ENCODE peak calls at places on chromosomes 5 and 9, in six cellular contexts. One of them, this sample, is unnamed.

GRCh38 chr9:35852876-35853865 is 17.0 kb downstream of the OR13J1 start:
- DNase-seq in H1: peak; percentile 39
- DNase-seq in HCT116: no peak
- DNase-seq in K562: no peak
- DNase-seq in HepG2: no peak
- DNase-seq in GM12878: no peak
- DNase-seq in this sample: no peak

GRCh38 chr9:708182-708555 is 133.3 kb upstream of the DMRT1 start:
- DNase-seq in HCT116: no peak
- DNase-seq in K562: no peak
- DNase-seq in H1: no peak
- DNase-seq in GM12878: no peak
- DNase-seq in HepG2: no peak
- DNase-seq in this sample: no peak

GRCh38 chr9:130471411-130472183 is 26.8 kb downstream of the ASS1 start:
- DNase-seq in HepG2: no peak
- DNase-seq in H1: no peak
- DNase-seq in GM12878: no peak
- DNase-seq in HCT116: no peak
- DNase-seq in K562: no peak
- DNase-seq in this sample: no peak

GRCh38 chr5:52360985-52361384 is 426.7 kb upstream of the ITGA1 start:
- DNase-seq in HepG2: no peak
- DNase-seq in GM12878: no peak
- DNase-seq in H1: no peak
- DNase-seq in K562: no peak
- DNase-seq in HCT116: no peak
- DNase-seq in this sample: no peak

GRCh38 chr5:148559461-148559860 is 94.9 kb downstream of the HTR4 start:
- DNase-seq in H1: no peak
- DNase-seq in K562: no peak
- DNase-seq in HepG2: no peak
- DNase-seq in HCT116: no peak
- DNase-seq in GM12878: no peak
- DNase-seq in this sample: no peak

GRCh38 chr9:36142510-36143161 is 6.1 kb downstream of the GLIPR2 start:
- DNase-seq in K562: peak; percentile 83
- DNase-seq in H1: no peak
- DNase-seq in GM12878: no peak
- DNase-seq in HepG2: no peak
- DNase-seq in HCT116: no peak
- DNase-seq in this sample: no peak

GRCh38 chr9:38017149-38017884 is 51.7 kb downstream of the SHB start:
- DNase-seq in K562: no peak
- DNase-seq in HepG2: no peak
- DNase-seq in HCT116: no peak
- DNase-seq in GM12878: no peak
- DNase-seq in H1: peak; percentile 80
- DNase-seq in this sample: no peak

GRCh38 chr9:70760228-70760627 is 345.8 kb upstream of the KLF9 start:
- DNase-seq in K562: no peak
- DNase-seq in HCT116: no peak
- DNase-seq in HepG2: no peak
- DNase-seq in GM12878: no peak
- DNase-seq in H1: no peak
- DNase-seq in this sample: no peak

GRCh38 chr5:586751-587285 is 25.3 kb upstream of the CEP72 start:
- DNase-seq in K562: no peak
- DNase-seq in HCT116: no peak
- DNase-seq in GM12878: no peak
- DNase-seq in H1: no peak
- DNase-seq in HepG2: no peak
- DNase-seq in this sample: no peak

GRCh38 chr9:104856413-104856941 is 71.5 kb downstream of the ABCA1 start:
- DNase-seq in H1: no peak
- DNase-seq in HCT116: no peak
- DNase-seq in GM12878: no peak
- DNase-seq in K562: no peak
- DNase-seq in HepG2: peak; percentile 86
- DNase-seq in this sample: no peak

GRCh38 chr9:7370378-7370777 is 429.2 kb downstream of the DMAC1 start:
- DNase-seq in HCT116: no peak
- DNase-seq in H1: no peak
- DNase-seq in HepG2: peak; percentile 25
- DNase-seq in K562: no peak
- DNase-seq in GM12878: no peak
- DNase-seq in this sample: no peak

GRCh38 chr5:150641006-150641570 is 628 bp downstream of the SYNPO start:
- DNase-seq in HepG2: peak; percentile 15
- DNase-seq in GM12878: no peak
- DNase-seq in H1: no peak
- DNase-seq in HCT116: no peak
- DNase-seq in K562: no peak
- DNase-seq in this sample: no peak

GRCh38 chr9:127720031-127720864 is 4.4 kb downstream of the TTC16 start:
- DNase-seq in HCT116: no peak
- DNase-seq in HepG2: no peak
- DNase-seq in H1: no peak
- DNase-seq in GM12878: no peak
- DNase-seq in K562: no peak
- DNase-seq in this sample: no peak

GRCh38 chr9:21450733-21451394 is 10.6 kb downstream of the IFNA1 start:
- DNase-seq in HCT116: no peak
- DNase-seq in H1: no peak
- DNase-seq in K562: no peak
- DNase-seq in GM12878: no peak
- DNase-seq in HepG2: peak; percentile 10
- DNase-seq in this sample: no peak

GRCh38 chr5:179409806-179410205 is 64.5 kb upstream of the ADAMTS2 start:
- DNase-seq in GM12878: no peak
- DNase-seq in K562: peak; percentile 21
- DNase-seq in HepG2: no peak
- DNase-seq in HCT116: no peak
- DNase-seq in H1: peak; percentile 35
- DNase-seq in this sample: no peak

GRCh38 chr5:178790371-178790770 is 59.9 kb upstream of the ZNF354A start:
- DNase-seq in HCT116: no peak
- DNase-seq in H1: no peak
- DNase-seq in HepG2: peak; percentile 12
- DNase-seq in K562: no peak
- DNase-seq in GM12878: no peak
- DNase-seq in this sample: no peak

GRCh38 chr9:116450378-116451139 is 236.5 kb upstream of the TRIM32 start:
- DNase-seq in H1: no peak
- DNase-seq in HepG2: no peak
- DNase-seq in HCT116: no peak
- DNase-seq in GM12878: peak; percentile 51
- DNase-seq in K562: no peak
- DNase-seq in this sample: no peak

GRCh38 chr5:31581498-31582099 is 49.5 kb downstream of the C5orf22 start:
- DNase-seq in K562: no peak
- DNase-seq in HCT116: peak; percentile 22
- DNase-seq in H1: no peak
- DNase-seq in HepG2: peak; percentile 10
- DNase-seq in GM12878: no peak
- DNase-seq in this sample: peak; percentile 39

GRCh38 chr5:8247485-8247884 is 378.5 kb downstream of the MTRR start:
- DNase-seq in H1: no peak
- DNase-seq in HCT116: no peak
- DNase-seq in K562: no peak
- DNase-seq in HepG2: no peak
- DNase-seq in GM12878: no peak
- DNase-seq in this sample: no peak

GRCh38 chr5:134491841-134492442 is 33.5 kb upstream of the JADE2 start:
- DNase-seq in H1: no peak
- DNase-seq in K562: no peak
- DNase-seq in GM12878: no peak
- DNase-seq in HCT116: no peak
- DNase-seq in HepG2: no peak
- DNase-seq in this sample: no peak

GRCh38 chr5:128671861-128672414 is 133.9 kb upstream of the FBN2 start:
- DNase-seq in HCT116: no peak
- DNase-seq in HepG2: no peak
- DNase-seq in H1: no peak
- DNase-seq in K562: no peak
- DNase-seq in GM12878: no peak
- DNase-seq in this sample: no peak

GRCh38 chr5:68287976-68288755 is 72.6 kb downstream of the PIK3R1 start:
- DNase-seq in H1: peak; percentile 76
- DNase-seq in K562: peak; percentile 12
- DNase-seq in HepG2: peak; percentile 88
- DNase-seq in HCT116: no peak
- DNase-seq in GM12878: peak; percentile 77
- DNase-seq in this sample: no peak

GRCh38 chr5:174431504-174431903 is 292.9 kb upstream of the MSX2 start:
- DNase-seq in HepG2: no peak
- DNase-seq in GM12878: no peak
- DNase-seq in H1: no peak
- DNase-seq in HCT116: no peak
- DNase-seq in K562: no peak
- DNase-seq in this sample: no peak

GRCh38 chr9:26310294-26310693 is 582.3 kb downstream of the CAAP1 start:
- DNase-seq in GM12878: no peak
- DNase-seq in H1: no peak
- DNase-seq in K562: no peak
- DNase-seq in HepG2: no peak
- DNase-seq in HCT116: no peak
- DNase-seq in this sample: no peak

GRCh38 chr9:33159058-33159759 is 7.9 kb downstream of the B4GALT1 start:
- DNase-seq in H1: no peak
- DNase-seq in GM12878: no peak
- DNase-seq in HCT116: no peak
- DNase-seq in HepG2: no peak
- DNase-seq in K562: peak; percentile 54
- DNase-seq in this sample: no peak
- H3K9ac ChIP-seq in H1: no peak overlapping the region
- H3K9ac ChIP-seq in GM12878: peak overlapping the region; percentile 68
- H3K9ac ChIP-seq in HCT116: peak overlapping the region; percentile 63
- H3K9ac ChIP-seq in HepG2: no peak overlapping the region
- H3K9ac ChIP-seq in K562: no peak overlapping the region
- H3K9ac ChIP-seq in this sample: peak overlapping the region; percentile 8

GRCh38 chr9:129394920-129395279 is 216.8 kb upstream of the IER5L start:
- DNase-seq in K562: no peak
- DNase-seq in GM12878: no peak
- DNase-seq in HepG2: no peak
- DNase-seq in H1: no peak
- DNase-seq in HCT116: no peak
- DNase-seq in this sample: no peak
- H3K36me3 ChIP-seq in K562: no peaks in the 10 kb centered on the region
- H3K36me3 ChIP-seq in GM12878: no peaks in the 10 kb centered on the region
- H3K36me3 ChIP-seq in HepG2: no peaks in the 10 kb centered on the region
- H3K36me3 ChIP-seq in H1: no peaks in the 10 kb centered on the region
- H3K36me3 ChIP-seq in HCT116: no peaks in the 10 kb centered on the region
- H3K36me3 ChIP-seq in this sample: no peaks in the 10 kb centered on the region

GRCh38 chr9:134426436-134426835 is 100.2 kb downstream of the RXRA start:
- DNase-seq in K562: no peak
- DNase-seq in HepG2: no peak
- DNase-seq in GM12878: no peak
- DNase-seq in HCT116: no peak
- DNase-seq in H1: no peak
- DNase-seq in this sample: no peak

GRCh38 chr9:134425815-134426214 is 99.6 kb downstream of the RXRA start:
- DNase-seq in K562: no peak
- DNase-seq in HCT116: no peak
- DNase-seq in GM12878: no peak
- DNase-seq in HepG2: no peak
- DNase-seq in H1: no peak
- DNase-seq in this sample: no peak

GRCh38 chr9:134423757-134424156 is 97.5 kb downstream of the RXRA start:
- DNase-seq in HCT116: no peak
- DNase-seq in HepG2: no peak
- DNase-seq in GM12878: no peak
- DNase-seq in H1: no peak
- DNase-seq in K562: no peak
- DNase-seq in this sample: no peak

GRCh38 chr9:134424818-134425217 is 98.6 kb downstream of the RXRA start:
- DNase-seq in K562: no peak
- DNase-seq in HepG2: no peak
- DNase-seq in H1: no peak
- DNase-seq in HCT116: no peak
- DNase-seq in GM12878: no peak
- DNase-seq in this sample: no peak

DNA sequence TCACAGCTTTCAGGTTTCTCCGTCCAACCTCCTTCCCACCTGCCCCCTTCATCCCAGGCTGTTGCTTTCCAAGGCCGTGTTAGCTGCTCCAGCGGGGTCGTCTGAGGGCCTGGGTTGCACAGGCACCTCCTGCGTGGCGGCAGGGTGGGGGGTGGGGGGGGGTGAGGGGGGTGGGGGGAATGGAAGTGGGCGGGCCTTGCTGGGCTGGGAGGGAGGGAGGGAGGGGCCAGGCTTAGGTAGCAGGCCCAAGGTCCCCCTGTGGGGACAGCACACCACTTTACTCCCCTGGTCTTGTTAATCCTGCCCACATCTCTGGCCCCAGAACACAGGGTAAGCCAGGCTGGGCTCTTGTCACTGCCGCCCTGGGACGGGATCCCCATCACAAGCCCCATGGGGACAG is 99.1 kb downstream of the RXRA start:
- DNase-seq in H1: no peak
- DNase-seq in K562: peak; percentile 58
- DNase-seq in HepG2: no peak
- DNase-seq in GM12878: no peak
- DNase-seq in HCT116: no peak
- DNase-seq in this sample: no peak
- TF ChIP-seq POLR2AphosphoS5 in H1: no peak
- TF ChIP-seq POLR2AphosphoS5 in K562: no peak
- TF ChIP-seq POLR2AphosphoS5 in HepG2: no peak
- TF ChIP-seq POLR2AphosphoS5 in GM12878: no peak
- TF ChIP-seq POLR2AphosphoS5 in HCT116: no peak
- TF ChIP-seq POLR2AphosphoS5 in this sample: no peak

DNA sequence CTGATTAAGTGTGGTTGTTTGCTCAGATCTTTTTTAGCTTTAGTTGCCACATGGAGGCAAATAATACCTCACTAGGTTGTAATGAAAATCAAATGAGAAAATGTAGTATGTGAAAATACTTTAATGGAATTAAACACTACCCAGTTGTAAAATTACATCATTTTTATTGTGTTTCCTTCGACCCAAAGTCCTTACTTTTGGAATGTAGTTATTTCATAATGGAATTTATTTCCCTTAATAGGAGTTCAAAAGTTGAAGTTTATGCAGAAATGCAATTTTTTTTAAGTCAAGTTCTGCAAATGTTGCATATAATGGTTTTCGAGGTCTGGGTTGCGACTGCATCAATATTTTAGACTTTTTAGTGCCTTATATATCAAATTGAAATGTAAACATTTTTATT is 31.0 kb downstream of the TNPO1 start:
- DNase-seq in GM12878: no peak
- DNase-seq in HCT116: no peak
- DNase-seq in HepG2: no peak
- DNase-seq in K562: no peak
- DNase-seq in H1: no peak
- DNase-seq in this sample: no peak
- H3K9ac ChIP-seq in GM12878: no peak overlapping the region
- H3K9ac ChIP-seq in HCT116: peak overlapping the region; percentile 90
- H3K9ac ChIP-seq in HepG2: no peak overlapping the region
- H3K9ac ChIP-seq in K562: peak overlapping the region; percentile 94
- H3K9ac ChIP-seq in H1: no peak overlapping the region
- H3K9ac ChIP-seq in this sample: peak overlapping the region; percentile 89